ENCODE peak calls at places on chromosomes 11 and 22, in seven cellular contexts. One of them, this sample, is unnamed.
A peak's percentile ranks its signal among the peaks of the same experiment; 100 is the strongest.

GRCh38 chr11:110507328-110507727 is 77.6 kb downstream of the FDX1 start:
- DNase-seq in IMR-90: no peak
- DNase-seq in H9: no peak
- DNase-seq in H1: no peak
- DNase-seq in mesenchymal stem cell: no peak
- DNase-seq in neuronal stem cell: no peak
- DNase-seq in trophoblast cell: no peak
- DNase-seq in this sample: no peak

GRCh38 chr11:123100378-123101085 is 38.6 kb upstream of the HSPA8 start:
- DNase-seq in IMR-90: no peak
- DNase-seq in H9: no peak
- DNase-seq in H1: no peak
- DNase-seq in mesenchymal stem cell: no peak
- DNase-seq in neuronal stem cell: no peak
- DNase-seq in trophoblast cell: no peak
- DNase-seq in this sample: no peak

GRCh38 chr22:47020157-47020556 is 257.7 kb downstream of the TBC1D22A start:
- DNase-seq in IMR-90: peak; percentile 53
- DNase-seq in H9: no peak
- DNase-seq in H1: no peak
- DNase-seq in mesenchymal stem cell: peak; percentile 39
- DNase-seq in neuronal stem cell: no peak
- DNase-seq in trophoblast cell: no peak
- DNase-seq in this sample: no peak

GRCh38 chr11:48098024-48098423 is 117.7 kb downstream of the PTPRJ start:
- DNase-seq in IMR-90: no peak
- DNase-seq in H9: no peak
- DNase-seq in H1: no peak
- DNase-seq in mesenchymal stem cell: no peak
- DNase-seq in neuronal stem cell: no peak
- DNase-seq in trophoblast cell: no peak
- DNase-seq in this sample: no peak

GRCh38 chr22:35430897-35431322 is 31.0 kb downstream of the MCM5 start:
- DNase-seq in IMR-90: peak; percentile 96
- DNase-seq in H9: peak; percentile 85
- DNase-seq in H1: peak; percentile 49
- DNase-seq in mesenchymal stem cell: peak; percentile 97
- DNase-seq in neuronal stem cell: peak; percentile 73
- DNase-seq in trophoblast cell: peak; percentile 91
- DNase-seq in this sample: peak; percentile 80

GRCh38 chr11:118674094-118674460 is 5.4 kb downstream of the TREH start:
- DNase-seq in IMR-90: no peak
- DNase-seq in H9: no peak
- DNase-seq in H1: no peak
- DNase-seq in mesenchymal stem cell: no peak
- DNase-seq in neuronal stem cell: no peak
- DNase-seq in trophoblast cell: no peak
- DNase-seq in this sample: no peak

GRCh38 chr11:130192845-130193267 is 33.3 kb downstream of the ST14 start:
- DNase-seq in IMR-90: no peak
- DNase-seq in H9: no peak
- DNase-seq in H1: no peak
- DNase-seq in mesenchymal stem cell: no peak
- DNase-seq in neuronal stem cell: no peak
- DNase-seq in trophoblast cell: no peak
- DNase-seq in this sample: no peak

GRCh38 chr22:40213478-40213877 is 35.8 kb downstream of the TNRC6B start:
- DNase-seq in IMR-90: no peak
- DNase-seq in H9: no peak
- DNase-seq in H1: no peak
- DNase-seq in mesenchymal stem cell: no peak
- DNase-seq in neuronal stem cell: no peak
- DNase-seq in trophoblast cell: no peak
- DNase-seq in this sample: no peak

GRCh38 chr11:103961010-103961409 is 75.4 kb upstream of the DDI1 start:
- DNase-seq in IMR-90: peak; percentile 88
- DNase-seq in H9: no peak
- DNase-seq in H1: no peak
- DNase-seq in mesenchymal stem cell: peak; percentile 24
- DNase-seq in neuronal stem cell: no peak
- DNase-seq in trophoblast cell: no peak
- DNase-seq in this sample: no peak

GRCh38 chr22:45159652-45160462 is 3.9 kb upstream of the NUP50 start:
- DNase-seq in IMR-90: peak; percentile 38
- DNase-seq in H9: no peak
- DNase-seq in H1: no peak
- DNase-seq in mesenchymal stem cell: peak; percentile 65
- DNase-seq in neuronal stem cell: no peak
- DNase-seq in trophoblast cell: no peak
- DNase-seq in this sample: peak; percentile 89

GRCh38 chr11:43278302-43278956 is 33.4 kb upstream of the API5 start:
- DNase-seq in IMR-90: peak; percentile 23
- DNase-seq in H9: peak; percentile 60
- DNase-seq in H1: no peak
- DNase-seq in mesenchymal stem cell: peak; percentile 19
- DNase-seq in neuronal stem cell: peak; percentile 23
- DNase-seq in trophoblast cell: peak; percentile 4
- DNase-seq in this sample: peak; percentile 79

GRCh38 chr11:5380740-5381342 is 2.8 kb upstream of the OR51M1 start:
- DNase-seq in IMR-90: peak; percentile 77
- DNase-seq in H9: peak; percentile 76
- DNase-seq in H1: peak; percentile 31
- DNase-seq in mesenchymal stem cell: peak; percentile 70
- DNase-seq in neuronal stem cell: peak; percentile 58
- DNase-seq in trophoblast cell: peak; percentile 52
- DNase-seq in this sample: peak; percentile 86

GRCh38 chr22:42344391-42344861 is 74.0 kb upstream of the TCF20 start:
- DNase-seq in IMR-90: no peak
- DNase-seq in H9: peak; percentile 76
- DNase-seq in H1: no peak
- DNase-seq in mesenchymal stem cell: no peak
- DNase-seq in neuronal stem cell: no peak
- DNase-seq in trophoblast cell: no peak
- DNase-seq in this sample: peak; percentile 78

GRCh38 chr11:63910605-63911195 is 6.3 kb downstream of the RCOR2 start:
- DNase-seq in IMR-90: no peak
- DNase-seq in H9: no peak
- DNase-seq in H1: no peak
- DNase-seq in mesenchymal stem cell: no peak
- DNase-seq in neuronal stem cell: no peak
- DNase-seq in trophoblast cell: no peak
- DNase-seq in this sample: peak; percentile 38

DNA sequence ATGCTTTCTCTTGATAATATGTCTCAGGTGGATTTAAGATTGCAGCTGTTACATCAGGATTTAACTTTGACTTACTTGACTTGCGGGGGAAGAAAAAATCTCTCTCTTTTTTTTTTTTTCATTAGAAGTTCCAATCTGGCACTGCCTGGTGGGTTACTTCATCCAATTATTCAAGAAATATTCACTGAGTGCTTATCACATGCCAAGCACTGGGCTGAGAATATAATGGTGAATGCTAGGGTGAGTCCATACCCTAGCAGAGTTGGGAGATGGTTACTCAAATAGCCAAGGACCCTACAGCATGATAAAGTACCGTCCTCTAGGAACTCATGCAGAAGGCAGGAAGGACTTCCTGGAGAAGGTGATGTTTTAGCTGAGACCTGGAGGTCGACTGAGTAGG is 57.9 kb upstream of the EIF3D start:
- DNase-seq in IMR-90: no peak
- DNase-seq in H9: no peak
- DNase-seq in H1: no peak
- DNase-seq in mesenchymal stem cell: no peak
- DNase-seq in neuronal stem cell: no peak
- DNase-seq in trophoblast cell: no peak
- DNase-seq in this sample: no peak
- H3K4me2 ChIP-seq in IMR-90: no peak overlapping the region
- H3K4me2 ChIP-seq in H9: no peak overlapping the region
- H3K4me2 ChIP-seq in H1: no peak overlapping the region
- H3K4me2 ChIP-seq in mesenchymal stem cell: no peak overlapping the region
- H3K4me2 ChIP-seq in neuronal stem cell: no peak overlapping the region
- H3K4me2 ChIP-seq in trophoblast cell: no peak overlapping the region
- H3K4me2 ChIP-seq in this sample: no peak overlapping the region

GRCh38 chr11:120337896-120338840 is 2.0 kb downstream of the ARHGEF12 start:
- DNase-seq in IMR-90: peak; percentile 59
- DNase-seq in H9: no peak
- DNase-seq in H1: no peak
- DNase-seq in mesenchymal stem cell: peak; percentile 52
- DNase-seq in neuronal stem cell: no peak
- DNase-seq in trophoblast cell: no peak
- DNase-seq in this sample: no peak

GRCh38 chr11:120340529-120340928 is 4.3 kb downstream of the ARHGEF12 start:
- DNase-seq in IMR-90: peak; percentile 49
- DNase-seq in H9: no peak
- DNase-seq in H1: no peak
- DNase-seq in mesenchymal stem cell: no peak
- DNase-seq in neuronal stem cell: no peak
- DNase-seq in trophoblast cell: no peak
- DNase-seq in this sample: no peak

GRCh38 chr11:120336641-120337132 is 474 bp downstream of the ARHGEF12 start:
- DNase-seq in IMR-90: peak; percentile 20
- DNase-seq in H9: no peak
- DNase-seq in H1: no peak
- DNase-seq in mesenchymal stem cell: peak; percentile 56
- DNase-seq in neuronal stem cell: no peak
- DNase-seq in trophoblast cell: peak; percentile 27
- DNase-seq in this sample: peak; percentile 67

GRCh38 chr11:120337133-120337895 is 1.1 kb downstream of the ARHGEF12 start:
- DNase-seq in IMR-90: no peak
- DNase-seq in H9: peak; percentile 31
- DNase-seq in H1: no peak
- DNase-seq in mesenchymal stem cell: peak; percentile 61
- DNase-seq in neuronal stem cell: peak; percentile 23
- DNase-seq in trophoblast cell: no peak
- DNase-seq in this sample: peak; percentile 57

GRCh38 chr11:120339394-120339890 is 3.2 kb downstream of the ARHGEF12 start:
- DNase-seq in IMR-90: peak; percentile 43
- DNase-seq in H9: no peak
- DNase-seq in H1: no peak
- DNase-seq in mesenchymal stem cell: peak; percentile 65
- DNase-seq in neuronal stem cell: no peak
- DNase-seq in trophoblast cell: no peak
- DNase-seq in this sample: peak; percentile 40
- H3K18ac ChIP-seq in IMR-90: peak overlapping the region; percentile 19
- H3K18ac ChIP-seq in H9: no peak overlapping the region
- H3K18ac ChIP-seq in H1: no peak overlapping the region
- H3K18ac ChIP-seq in mesenchymal stem cell: peak overlapping the region; percentile 77
- H3K18ac ChIP-seq in neuronal stem cell: no peak overlapping the region
- H3K18ac ChIP-seq in trophoblast cell: no peak overlapping the region
- H3K18ac ChIP-seq in this sample: no peak overlapping the region

GRCh38 chr22:31104869-31105268 is 2.5 kb downstream of the SELENOM start:
- DNase-seq in IMR-90: no peak
- DNase-seq in H9: peak; percentile 90
- DNase-seq in H1: peak; percentile 68
- DNase-seq in mesenchymal stem cell: no peak
- DNase-seq in neuronal stem cell: peak; percentile 63
- DNase-seq in trophoblast cell: peak; percentile 38
- DNase-seq in this sample: peak; percentile 89

GRCh38 chr22:31107206-31108118 is at the start of gene SELENOM:
- DNase-seq in IMR-90: peak; percentile 98
- DNase-seq in H9: peak; percentile 97
- DNase-seq in H1: peak; percentile 89
- DNase-seq in mesenchymal stem cell: peak; percentile 99
- DNase-seq in neuronal stem cell: peak; percentile 92
- DNase-seq in trophoblast cell: peak; percentile 99
- DNase-seq in this sample: peak; percentile 98

GRCh38 chr22:31106651-31107205 is 640 bp downstream of the SELENOM start:
- DNase-seq in IMR-90: peak; percentile 55
- DNase-seq in H9: no peak
- DNase-seq in H1: no peak
- DNase-seq in mesenchymal stem cell: peak; percentile 80
- DNase-seq in neuronal stem cell: no peak
- DNase-seq in trophoblast cell: no peak
- DNase-seq in this sample: no peak

GRCh38 chr22:31105282-31105929 is 2.0 kb downstream of the SELENOM start:
- DNase-seq in IMR-90: no peak
- DNase-seq in H9: no peak
- DNase-seq in H1: no peak
- DNase-seq in mesenchymal stem cell: no peak
- DNase-seq in neuronal stem cell: no peak
- DNase-seq in trophoblast cell: peak; percentile 49
- DNase-seq in this sample: no peak

GRCh38 chr22:31106001-31106571 is 1.3 kb downstream of the SELENOM start:
- DNase-seq in IMR-90: no peak
- DNase-seq in H9: no peak
- DNase-seq in H1: no peak
- DNase-seq in mesenchymal stem cell: peak; percentile 33
- DNase-seq in neuronal stem cell: no peak
- DNase-seq in trophoblast cell: no peak
- DNase-seq in this sample: peak; percentile 39
- H3K4me2 ChIP-seq in IMR-90: peak overlapping the region; percentile 96
- H3K4me2 ChIP-seq in H9: no peak overlapping the region
- H3K4me2 ChIP-seq in H1: peak overlapping the region; percentile 84
- H3K4me2 ChIP-seq in mesenchymal stem cell: peak overlapping the region; percentile 75
- H3K4me2 ChIP-seq in neuronal stem cell: no peak overlapping the region
- H3K4me2 ChIP-seq in trophoblast cell: no peak overlapping the region
- H3K4me2 ChIP-seq in this sample: no peak overlapping the region

GRCh38 chr11:85902353-85902752 is 47.2 kb downstream of the CCDC83 start:
- DNase-seq in IMR-90: no peak
- DNase-seq in H9: no peak
- DNase-seq in H1: no peak
- DNase-seq in mesenchymal stem cell: no peak
- DNase-seq in neuronal stem cell: no peak
- DNase-seq in trophoblast cell: no peak
- DNase-seq in this sample: no peak

GRCh38 chr11:85893378-85893777 is 38.2 kb downstream of the CCDC83 start:
- DNase-seq in IMR-90: no peak
- DNase-seq in H9: no peak
- DNase-seq in H1: no peak
- DNase-seq in mesenchymal stem cell: no peak
- DNase-seq in neuronal stem cell: no peak
- DNase-seq in trophoblast cell: no peak
- DNase-seq in this sample: no peak

GRCh38 chr11:85898456-85898855 is 43.3 kb downstream of the CCDC83 start:
- DNase-seq in IMR-90: peak; percentile 11
- DNase-seq in H9: no peak
- DNase-seq in H1: no peak
- DNase-seq in mesenchymal stem cell: no peak
- DNase-seq in neuronal stem cell: no peak
- DNase-seq in trophoblast cell: no peak
- DNase-seq in this sample: no peak

DNA sequence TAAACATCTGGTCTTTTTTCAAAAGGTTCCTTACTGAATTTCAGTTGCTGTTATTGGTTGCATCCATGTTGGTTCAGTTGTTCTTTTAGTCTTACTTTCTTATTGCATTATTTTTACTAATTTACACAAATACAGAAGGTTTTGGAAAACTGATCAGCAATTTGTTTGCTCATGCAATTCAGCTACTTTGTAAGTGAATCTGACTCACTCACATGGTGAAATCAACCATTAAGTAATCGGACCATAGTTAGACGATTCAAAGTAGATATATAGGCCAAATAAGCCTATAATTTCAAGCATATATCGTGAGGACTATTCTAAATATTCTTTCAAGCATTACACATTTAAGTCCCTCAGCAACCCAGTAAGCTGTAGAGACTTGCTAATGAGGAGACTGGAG is 41.7 kb downstream of the CCDC83 start:
- DNase-seq in IMR-90: no peak
- DNase-seq in H9: no peak
- DNase-seq in H1: no peak
- DNase-seq in mesenchymal stem cell: no peak
- DNase-seq in neuronal stem cell: no peak
- DNase-seq in trophoblast cell: no peak
- DNase-seq in this sample: no peak
- H3K18ac ChIP-seq in IMR-90: no peak overlapping the region
- H3K18ac ChIP-seq in H9: no peak overlapping the region
- H3K18ac ChIP-seq in H1: no peak overlapping the region
- H3K18ac ChIP-seq in mesenchymal stem cell: no peak overlapping the region
- H3K18ac ChIP-seq in neuronal stem cell: no peak overlapping the region
- H3K18ac ChIP-seq in trophoblast cell: no peak overlapping the region
- H3K18ac ChIP-seq in this sample: no peak overlapping the region

GRCh38 chr11:3830741-3831140 is 10.0 kb downstream of the RHOG start:
- DNase-seq in IMR-90: no peak
- DNase-seq in H9: no peak
- DNase-seq in H1: no peak
- DNase-seq in mesenchymal stem cell: no peak
- DNase-seq in neuronal stem cell: no peak
- DNase-seq in trophoblast cell: no peak
- DNase-seq in this sample: no peak
- H3K4me2 ChIP-seq in IMR-90: no peak overlapping the region
- H3K4me2 ChIP-seq in H9: no peak overlapping the region
- H3K4me2 ChIP-seq in H1: no peak overlapping the region
- H3K4me2 ChIP-seq in mesenchymal stem cell: no peak overlapping the region
- H3K4me2 ChIP-seq in neuronal stem cell: no peak overlapping the region
- H3K4me2 ChIP-seq in trophoblast cell: no peak overlapping the region
- H3K4me2 ChIP-seq in this sample: no peak overlapping the region